ENCODE peak calls at places on chromosomes 12 and 14, in five cellular contexts. F is mesendoderm, Z is left cardiac atrium, C is HuH-7.5, B is cardiac fibroblast. R is an unnamed sample.

GRCh38 chr14:42480235-42480634 is 873.6 kb downstream of the LRFN5 start:
- DNase-seq in F (no peak), Z (no peak), C (peak), B (no peak), R (no peak)

GRCh38 chr12:68975811-68976210 is 42.8 kb upstream of the CPM start:
- DNase-seq in F (no peak), Z (no peak), C (no peak), B (no peak), R (no peak)

GRCh38 chr12:8508912-8509841 is 4.1 kb upstream of the CLEC4D start:
- DNase-seq in F (peak), Z (no peak), C (no peak), B (no peak), R (no peak)

GRCh38 chr12:116495260-116495659 is 63.9 kb upstream of the MAP1LC3B2 start:
- DNase-seq in F (peak), Z (no peak), C (no peak), B (peak), R (no peak)

GRCh38 chr12:51986834-51987233 is 19.9 kb upstream of the TAMALIN start:
- DNase-seq in F (no peak), Z (no peak), C (no peak), B (no peak), R (no peak)

GRCh38 chr14:105064721-105065143 is 498 bp downstream of the GPR132 start:
- DNase-seq in F (no peak), Z (no peak), C (no peak), B (peak), R (peak)

GRCh38 chr14:55249423-55249822 is 21.8 kb upstream of the FBXO34 start:
- DNase-seq in F (no peak), Z (no peak), C (no peak), B (peak), R (no peak)

GRCh38 chr14:35867280-35867629 is 41.1 kb downstream of the BRMS1L start:
- DNase-seq in F (no peak), Z (no peak), C (no peak), B (peak), R (no peak)

GRCh38 chr14:100839573-100840175 is 13.8 kb downstream of the MEG3 start:
- DNase-seq in F (no peak), Z (no peak), C (no peak), B (no peak), R (no peak)

GRCh38 chr14:99982449-99983250 is 82.6 kb upstream of the EVL start:
- DNase-seq in F (peak), Z (peak), C (peak), B (peak), R (peak)

GRCh38 chr14:101595887-101596721 is 34.8 kb downstream of the DIO3 start:
- DNase-seq in F (peak), Z (no peak), C (no peak), B (no peak), R (no peak)

GRCh38 chr14:55416866-55417265 is 5.2 kb upstream of the ATG14 start:
- DNase-seq in F (peak), Z (no peak), C (no peak), B (peak), R (no peak)

GRCh38 chr12:110029290-110029689 is 19.0 kb downstream of the C12orf76 start:
- DNase-seq in F (no peak), Z (no peak), C (no peak), B (no peak), R (no peak)

GRCh38 chr12:123787466-123787865 is 25.4 kb downstream of the DNAH10 start:
- DNase-seq in F (no peak), Z (no peak), C (no peak), B (no peak), R (no peak)

GRCh38 chr12:93484315-93484981 is 17.1 kb downstream of the MRPL42 start:
- DNase-seq in F (no peak), Z (no peak), C (no peak), B (peak), R (no peak)

GRCh38 chr14:20690848-20691640 is 2.5 kb downstream of the ANG start:
- DNase-seq in F (peak), Z (no peak), C (peak), B (peak), R (no peak)

GRCh38 chr12:29709056-29709455 is 74.7 kb downstream of the TMTC1 start:
- DNase-seq in F (peak), Z (no peak), C (no peak), B (peak), R (no peak)

GRCh38 chr14:74580275-74580672 is 31.8 kb downstream of the LTBP2 start:
- DNase-seq in F (no peak), Z (no peak), C (no peak), B (no peak), R (no peak)

GRCh38 chr12:49201595-49202295 is 12.9 kb upstream of the TUBA1A start:
- DNase-seq in F (peak), Z (peak), C (no peak), B (peak), R (no peak)

GRCh38 chr12:119444462-119445044 is 110.0 kb downstream of the CCDC60 start:
- DNase-seq in F (peak), Z (peak), C (peak), B (peak), R (peak)

GRCh38 chr12:17372508-17372907 is 717.5 kb downstream of the RERGL start:
- DNase-seq in F (no peak), Z (no peak), C (no peak), B (no peak), R (no peak)

GRCh38 chr12:72272731-72273498 is 745 bp downstream of the TRHDE start:
- DNase-seq in F (peak), Z (peak), C (peak), B (no peak), R (peak)

GRCh38 chr12:69905801-69906200 is 80.8 kb downstream of the MYRFL start:
- DNase-seq in F (no peak), Z (no peak), C (no peak), B (no peak), R (no peak)

R was measured in left ventricle myocardium superior.